ENCODE peak calls at places on chromosomes 3 and 15, in five cellular contexts. R is H9, I is neuronal stem cell, N is H1, E is IMR-90. K is an unnamed sample.

GRCh38 chr3:190825389-190826016 is 37.0 kb downstream of the GMNC start:
- DNase-seq in N (no peak), E (no peak), I (no peak), R (no peak), K (no peak)

GRCh38 chr3:126130981-126131750 is 47.2 kb upstream of the SLC41A3 start:
- DNase-seq in E (no peak), R (peak), I (no peak), N (no peak), K (no peak)

GRCh38 chr3:14555835-14556234 is 15.7 kb upstream of the GRIP2 start:
- DNase-seq in N (no peak), I (no peak), R (peak), E (no peak), K (peak)

GRCh38 chr15:52103217-52104207 is 9.1 kb downstream of the BCL2L10 start:
- DNase-seq in R (no peak), I (no peak), N (no peak), E (peak), K (peak)

GRCh38 chr3:45599984-45600650 is 5.6 kb downstream of the LIMD1 start:
- DNase-seq in E (no peak), N (no peak), R (no peak), I (no peak), K (no peak)

GRCh38 chr3:7779331-7779730 is 722.3 kb upstream of the LMCD1 start:
- DNase-seq in E (no peak), R (no peak), I (no peak), N (no peak), K (peak)

GRCh38 chr15:64604319-64604718 is 143.9 kb downstream of the ZNF609 start:
- DNase-seq in R (no peak), I (no peak), N (no peak), E (no peak), K (no peak)

GRCh38 chr3:58271901-58272501 is 34.0 kb upstream of the RPP14 start:
- DNase-seq in N (no peak), E (peak), R (no peak), I (no peak), K (no peak)

GRCh38 chr3:38133557-38134405 is 3.1 kb downstream of the ACAA1 start:
- DNase-seq in N (no peak), I (no peak), R (no peak), E (no peak), K (peak)

GRCh38 chr3:123046262-123046873 is 18.8 kb upstream of the SEMA5B start:
- DNase-seq in R (no peak), E (no peak), N (no peak), I (no peak), K (no peak)

GRCh38 chr3:30228302-30228631 is 378.1 kb upstream of the TGFBR2 start:
- DNase-seq in R (no peak), I (no peak), N (no peak), E (no peak), K (no peak)

GRCh38 chr3:114093596-114093995 is 37.1 kb downstream of the QTRT2 start:
- DNase-seq in I (no peak), R (no peak), N (no peak), E (peak), K (no peak)

GRCh38 chr3:99315896-99316295 is 322.5 kb upstream of the COL8A1 start:
- DNase-seq in R (no peak), E (peak), I (no peak), N (no peak), K (no peak)

GRCh38 chr15:67109141-67110034 is 44.0 kb downstream of the SMAD3 start:
- DNase-seq in E (peak), N (no peak), R (no peak), I (no peak), K (peak)

GRCh38 chr3:99579246-99579645 is 59.1 kb upstream of the COL8A1 start:
- DNase-seq in R (no peak), I (no peak), N (no peak), E (peak), K (peak)

GRCh38 chr3:55826731-55827496 is 339.8 kb upstream of the WNT5A start:
- DNase-seq in E (peak), R (no peak), N (no peak), I (no peak), K (no peak)

GRCh38 chr3:193842029-193842782 is 249.2 kb downstream of the OPA1 start:
- DNase-seq in N (no peak), I (no peak), E (no peak), R (no peak), K (no peak)

GRCh38 chr3:152885066-152885465 is 50.1 kb downstream of the P2RY1 start:
- DNase-seq in N (no peak), I (no peak), R (no peak), E (no peak), K (no peak)

GRCh38 chr3:9897408-9898372 is 5.0 kb upstream of the IL17RE start:
- DNase-seq in I (no peak), R (no peak), E (peak), N (no peak), K (no peak)

GRCh38 chr3:116199063-116199462 is 246.2 kb downstream of the LSAMP start:
- DNase-seq in E (no peak), R (no peak), I (no peak), N (no peak), K (no peak)

GRCh38 chr3:78204977-78205376 is 1165.1 kb downstream of the ROBO2 start:
- DNase-seq in E (peak), R (no peak), N (no peak), I (no peak), K (peak)

GRCh38 chr3:150299221-150299620 is 108.9 kb upstream of the TSC22D2 start:
- DNase-seq in N (no peak), R (peak), I (no peak), E (no peak), K (peak)

GRCh38 chr15:48414015-48414414 is 82.8 kb downstream of the DUT start:
- DNase-seq in R (no peak), I (no peak), E (peak), N (no peak), K (no peak)

GRCh38 chr3:196634224-196634623 is 5.3 kb upstream of the NRROS start:
- DNase-seq in E (no peak), N (no peak), R (no peak), I (no peak), K (no peak)

GRCh38 chr15:57684491-57685184 is 21.9 kb upstream of the POLR2M start:
- DNase-seq in N (no peak), I (no peak), R (no peak), E (no peak), K (no peak)

GRCh38 chr3:29065211-29065785 is 215.6 kb upstream of the RBMS3 start:
- DNase-seq in N (peak), I (peak), E (peak), R (peak), K (peak)

GRCh38 chr15:66581972-66582537 is 16.3 kb upstream of the LCTL start:
- DNase-seq in R (no peak), I (no peak), N (no peak), E (peak), K (no peak)

GRCh38 chr15:45129651-45130129 is at the start of the genes DUOX1 and DUOXA1:
- DNase-seq in N (no peak), E (no peak), I (no peak), R (peak), K (peak)

GRCh38 chr3:127392146-127392470 is 104.3 kb upstream of the PRR20G start:
- DNase-seq in E (no peak), I (no peak), R (no peak), N (no peak), K (no peak)

GRCh38 chr3:36480916-36481648 is 100.8 kb downstream of the STAC start:
- DNase-seq in R (no peak), I (no peak), E (no peak), N (no peak), K (peak)

GRCh38 chr3:14651440-14652251 is at the start of gene CCDC174:
- DNase-seq in I (peak), R (peak), N (peak), E (peak), K (peak)

GRCh38 chr3:101548527-101549105 is 13.1 kb upstream of the TRMT10C start:
- DNase-seq in I (no peak), E (no peak), R (no peak), N (no peak), K (no peak)
- H2BK5ac ChIP-seq in I (no peak), E (no peak), R (no peak), N (no peak), K (no peak)

GRCh38 chr3:160226026-160226739 is 961 bp downstream of the C3orf80 start:
- DNase-seq in I (peak), R (peak), N (no peak), E (no peak), K (peak)
- H3K4me2 ChIP-seq in I (peak), R (peak), N (peak), E (peak), K (peak)

GRCh38 chr3:134282659-134283047 is 32.0 kb upstream of the RYK start:
- DNase-seq in R (no peak), E (no peak), N (no peak), I (no peak), K (peak)
- H2BK5ac ChIP-seq in R (no peak), E (no peak), N (no peak), I (no peak), K (no peak)

GRCh38 chr3:48999085-48999858 is 7.9 kb upstream of the WDR6 start:
- DNase-seq in I (no peak), R (no peak), E (no peak), N (no peak), K (no peak)
- H3K4me2 ChIP-seq in I (no peak), R (no peak), E (no peak), N (peak), K (no peak)

GRCh38 chr15:83491486-83491885 is 44.3 kb downstream of the SH3GL3 start:
- DNase-seq in R (no peak), N (no peak), E (no peak), I (no peak), K (no peak)
- H2BK5ac ChIP-seq in R (no peak), N (no peak), E (no peak), I (no peak), K (no peak)

GRCh38 chr15:63442080-63442479 is 60.4 kb upstream of the CA12 start:
- DNase-seq in R (no peak), N (no peak), I (no peak), E (no peak), K (no peak)
- H3K4me2 ChIP-seq in R (no peak), N (no peak), I (no peak), E (no peak), K (no peak)

DNA sequence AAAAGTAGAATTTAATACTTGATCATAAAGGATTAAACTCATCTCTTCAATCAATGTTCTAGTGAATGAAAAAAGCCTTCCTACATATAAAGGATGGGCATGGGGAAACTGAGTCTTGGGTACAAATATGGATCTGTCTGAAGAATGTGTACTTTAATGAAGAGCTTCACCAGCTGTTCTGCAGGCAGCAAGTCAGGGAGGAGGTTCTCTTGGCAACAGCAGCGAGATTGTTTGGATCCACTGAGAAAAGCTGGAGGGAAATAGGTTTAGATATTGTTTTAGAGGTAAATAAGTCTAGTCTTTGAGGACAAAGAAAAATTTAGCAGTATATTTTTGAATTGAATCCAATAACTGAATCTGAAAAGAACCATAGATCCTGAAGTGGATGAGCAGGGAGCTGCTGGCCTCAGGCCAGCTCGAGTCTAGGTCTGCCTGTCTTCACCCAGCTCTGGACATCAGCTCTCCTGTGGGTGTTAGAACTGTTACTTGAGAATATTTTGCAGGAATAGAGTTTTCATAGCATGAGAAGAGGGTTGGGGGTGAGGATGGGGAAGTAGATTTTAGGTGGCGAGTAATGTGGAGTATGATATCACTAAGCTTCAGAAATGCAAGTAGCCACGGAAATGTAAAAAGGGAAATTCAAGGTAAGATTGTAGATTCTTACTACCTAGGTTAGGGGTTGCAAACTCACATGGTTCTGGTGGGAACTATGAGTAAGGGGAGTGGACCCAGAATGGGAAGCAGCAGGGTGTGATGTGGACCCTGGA is 6.0 kb downstream of the RAB8B start:
- DNase-seq in N (no peak), E (no peak), I (no peak), R (no peak), K (no peak)
- H2BK5ac ChIP-seq in N (no peak), E (no peak), I (no peak), R (no peak), K (no peak)

GRCh38 chr15:98799461-98799971 is 151.2 kb downstream of the IGF1R start:
- DNase-seq in I (no peak), N (no peak), R (no peak), E (peak), K (peak)

GRCh38 chr15:98799991-98800390 is 151.7 kb downstream of the IGF1R start:
- DNase-seq in I (no peak), R (no peak), N (no peak), E (no peak), K (peak)

GRCh38 chr15:98800437-98801233 is 152.3 kb downstream of the IGF1R start:
- DNase-seq in N (peak), R (peak), I (peak), E (peak), K (peak)

GRCh38 chr15:98802187-98802586 is 153.8 kb downstream of the IGF1R start:
- DNase-seq in E (no peak), R (no peak), I (no peak), N (no peak), K (no peak)

DNA sequence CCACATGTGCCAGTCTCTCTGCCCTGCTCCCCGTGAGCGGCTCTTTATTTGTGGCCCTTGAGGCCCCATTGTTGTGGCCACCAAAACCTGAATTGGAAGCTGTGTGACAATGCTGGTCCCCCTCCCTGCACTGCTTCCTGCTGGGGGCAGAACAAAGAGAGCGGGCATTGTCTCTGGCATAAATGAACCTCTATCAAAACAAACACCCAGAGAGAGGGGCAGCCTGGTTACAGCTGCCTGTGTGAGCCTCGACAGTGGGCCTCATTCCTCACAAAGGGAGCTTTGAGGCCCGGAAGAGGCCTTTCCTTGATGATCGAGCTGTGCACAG is 152.9 kb downstream of the IGF1R start:
- DNase-seq in I (peak), E (no peak), R (peak), N (no peak), K (peak)
- H3K4me2 ChIP-seq in I (peak), E (peak), R (peak), N (peak), K (no peak)

GRCh38 chr3:53240989-53241972 is 14.5 kb downstream of the TKT start:
- DNase-seq in N (no peak), I (no peak), R (no peak), E (no peak), K (no peak)

GRCh38 chr3:53242642-53243041 is 13.2 kb downstream of the TKT start:
- DNase-seq in I (no peak), R (no peak), E (no peak), N (no peak), K (no peak)

GRCh38 chr3:53243785-53244184 is 12.0 kb downstream of the TKT start:
- DNase-seq in I (no peak), N (no peak), E (no peak), R (no peak), K (no peak)

GRCh38 chr3:53243165-53243564 is 12.7 kb downstream of the TKT start:
- DNase-seq in N (no peak), E (no peak), R (peak), I (no peak), K (peak)

DNA sequence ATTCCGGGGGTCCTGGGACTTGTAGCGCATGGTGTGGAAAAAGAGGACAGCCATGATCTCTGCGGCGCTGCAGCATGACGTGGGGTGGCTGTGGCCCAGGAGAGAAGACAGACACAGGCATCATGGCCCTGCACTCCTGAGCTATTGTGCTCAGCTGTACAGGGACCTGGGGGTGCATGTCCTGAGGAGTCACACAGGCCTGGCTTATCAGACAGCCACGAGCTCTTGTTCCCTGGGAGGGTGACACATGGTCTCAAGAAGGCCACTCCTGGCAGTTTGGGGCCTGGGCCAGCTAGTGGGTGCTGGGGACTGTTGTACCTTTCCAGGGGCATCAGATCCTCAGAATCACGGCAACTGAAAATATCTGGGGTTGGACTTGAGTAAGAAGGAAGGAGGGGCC is 13.7 kb downstream of the TKT start:
- DNase-seq in I (no peak), N (no peak), E (no peak), R (no peak), K (no peak)
- H2BK5ac ChIP-seq in I (no peak), N (peak), E (peak), R (no peak), K (no peak)

K was measured in mesendoderm.